ENCODE peak calls at places on chromosomes 1 and 21, in nine cellular contexts. D is lower leg skin, R is cardiac fibroblast, I is upper lobe of right lung, C is endothelial cell of umbilical vein, U is tibial nerve, Q is IMR-90, P is psoas muscle, V is choroid plexus epithelial cell. W is an unnamed sample.

GRCh38 chr1:115423776-115424175 is 85.7 kb upstream of the NGF start:
- DNase-seq in D (no peak), R (no peak), I (no peak), C (no peak), U (no peak), Q (peak), P (no peak), V (peak), W (no peak)

GRCh38 chr21:46264046-46264689 is 21.2 kb downstream of the MCM3AP start:
- DNase-seq in D (no peak), R (no peak), I (no peak), C (no peak), U (no peak), Q (no peak), P (no peak), V (no peak), W (no peak)

GRCh38 chr1:17632541-17633193 is 93.2 kb downstream of the ARHGEF10L start:
- DNase-seq in D (no peak), R (peak), I (no peak), C (no peak), U (no peak), Q (peak), P (no peak), V (peak), W (peak)

GRCh38 chr1:182235952-182236650 is 155.5 kb downstream of the GLUL start:
- DNase-seq in D (no peak), R (no peak), I (no peak), C (no peak), U (no peak), Q (peak), P (peak), V (no peak), W (no peak)

GRCh38 chr1:216531308-216532239 is 108.3 kb upstream of the USH2A start:
- DNase-seq in D (no peak), R (peak), I (no peak), C (no peak), U (no peak), Q (peak), P (no peak), V (peak), W (peak)

GRCh38 chr1:93844262-93845045 is 34.6 kb downstream of the DNTTIP2 start:
- DNase-seq in D (peak), R (peak), I (no peak), C (peak), U (no peak), Q (peak), P (no peak), V (peak), W (peak)

GRCh38 chr1:202282596-202283283 is 59.0 kb downstream of the UBE2T start:
- DNase-seq in D (no peak), R (no peak), I (no peak), C (no peak), U (no peak), Q (no peak), P (no peak), V (no peak), W (no peak)

GRCh38 chr1:100528861-100529260 is 9.1 kb upstream of the GPR88 start:
- DNase-seq in D (no peak), R (no peak), I (no peak), C (peak), U (no peak), Q (peak), P (no peak), V (peak), W (peak)

GRCh38 chr1:156146006-156146748 is 7.2 kb upstream of the SEMA4A start:
- DNase-seq in D (peak), R (peak), I (peak), C (peak), U (no peak), Q (peak), P (peak), V (peak), W (peak)

GRCh38 chr1:116260621-116261020 is 112.4 kb upstream of the ATP1A1 start:
- DNase-seq in D (no peak), R (no peak), I (no peak), C (no peak), U (no peak), Q (no peak), P (no peak), V (no peak), W (no peak)

GRCh38 chr1:212147581-212148033 is 112.1 kb downstream of the DTL start:
- DNase-seq in D (no peak), R (no peak), I (peak), C (no peak), U (no peak), Q (no peak), P (no peak), V (peak), W (no peak)

GRCh38 chr21:43836616-43837015 is 28.4 kb upstream of the AGPAT3 start:
- DNase-seq in D (no peak), R (no peak), I (no peak), C (no peak), U (no peak), Q (no peak), P (no peak), V (no peak), W (no peak)

GRCh38 chr1:8318436-8318835 is 522 bp downstream of the SLC45A1 start:
- DNase-seq in D (no peak), R (no peak), I (no peak), C (no peak), U (no peak), Q (no peak), P (no peak), V (no peak), W (no peak)

GRCh38 chr1:56248138-56248537 is 331.2 kb downstream of the PLPP3 start:
- DNase-seq in D (no peak), R (no peak), I (no peak), C (no peak), U (no peak), Q (no peak), P (no peak), V (no peak), W (no peak)

GRCh38 chr1:52482326-52483004 is 70.4 kb downstream of the TUT4 start:
- DNase-seq in D (no peak), R (no peak), I (no peak), C (no peak), U (no peak), Q (no peak), P (no peak), V (peak), W (peak)

GRCh38 chr1:59232209-59232608 is 64.7 kb upstream of the FGGY start:
- DNase-seq in D (no peak), R (no peak), I (no peak), C (no peak), U (no peak), Q (peak), P (no peak), V (no peak), W (peak)

GRCh38 chr21:32325706-32326105 is 27.1 kb downstream of the MRAP start:
- DNase-seq in D (no peak), R (no peak), I (no peak), C (no peak), U (no peak), Q (peak), P (no peak), V (no peak), W (no peak)

GRCh38 chr1:221816899-221817298 is 75.0 kb upstream of the DUSP10 start:
- DNase-seq in D (no peak), R (peak), I (no peak), C (no peak), U (no peak), Q (peak), P (no peak), V (peak), W (peak)

GRCh38 chr1:160411963-160412362 is 11.6 kb downstream of the VANGL2 start:
- DNase-seq in D (no peak), R (no peak), I (no peak), C (no peak), U (no peak), Q (no peak), P (no peak), V (no peak), W (no peak)

GRCh38 chr1:169608231-169608630 is 21.7 kb downstream of the SELP start:
- DNase-seq in D (no peak), R (no peak), I (no peak), C (no peak), U (no peak), Q (no peak), P (no peak), V (no peak), W (no peak)

GRCh38 chr21:21907271-21907670 is 909.1 kb downstream of the NCAM2 start:
- DNase-seq in D (no peak), R (no peak), I (no peak), C (no peak), U (no peak), Q (no peak), P (no peak), V (peak), W (no peak)

GRCh38 chr1:39877980-39878956 is 5.0 kb downstream of the TRIT1 start:
- DNase-seq in D (no peak), R (no peak), I (no peak), C (no peak), U (no peak), Q (no peak), P (no peak), V (no peak), W (no peak)

GRCh38 chr1:68962711-68963110 is 465.8 kb upstream of the DEPDC1 start:
- DNase-seq in D (no peak), R (no peak), I (no peak), C (no peak), U (no peak), Q (no peak), P (no peak), V (no peak), W (no peak)

GRCh38 chr21:15804247-15804985 is 74.6 kb downstream of the USP25 start:
- DNase-seq in D (no peak), R (no peak), I (no peak), C (no peak), U (no peak), Q (no peak), P (no peak), V (no peak), W (no peak)

GRCh38 chr1:3453891-3454810 is at the start of gene ARHGEF16:
- DNase-seq in D (no peak), R (peak), I (peak), C (peak), U (no peak), Q (peak), P (peak), V (peak), W (peak)

GRCh38 chr1:222165625-222166024 is 382.3 kb downstream of the HHIPL2 start:
- DNase-seq in D (no peak), R (no peak), I (no peak), C (no peak), U (no peak), Q (no peak), P (no peak), V (peak), W (no peak)

GRCh38 chr1:204319462-204319861 is 40.3 kb downstream of the PLEKHA6 start:
- DNase-seq in D (no peak), R (peak), I (no peak), C (peak), U (no peak), Q (peak), P (no peak), V (peak), W (peak)

GRCh38 chr1:176374967-176375569 is 87.9 kb upstream of the PAPPA2 start:
- DNase-seq in D (peak), R (peak), I (peak), C (peak), U (peak), Q (peak), P (peak), V (peak), W (peak)

GRCh38 chr1:243582321-243582720 is 267.7 kb downstream of the AKT3 start:
- DNase-seq in D (no peak), R (peak), I (no peak), C (peak), U (no peak), Q (peak), P (no peak), V (peak), W (peak)

GRCh38 chr1:16375521-16376359 is 8.7 kb downstream of the SZRD1 start:
- DNase-seq in D (no peak), R (peak), I (no peak), C (peak), U (no peak), Q (peak), P (no peak), V (peak), W (peak)

GRCh38 chr1:211340622-211341487 is 14.2 kb downstream of the TRAF5 start:
- DNase-seq in D (no peak), R (no peak), I (no peak), C (no peak), U (no peak), Q (no peak), P (no peak), V (no peak), W (no peak)

GRCh38 chr1:89953072-89953626 is 41.8 kb upstream of the ZNF326 start:
- DNase-seq in D (peak), R (peak), I (no peak), C (peak), U (no peak), Q (peak), P (no peak), V (peak), W (peak)

GRCh38 chr1:30908446-30908885 is at the start of gene SDC3:
- DNase-seq in D (no peak), R (no peak), I (peak), C (no peak), U (no peak), Q (no peak), P (no peak), V (no peak), W (peak)

GRCh38 chr1:110056284-110056680 is 14.2 kb downstream of the ALX3 start:
- DNase-seq in D (no peak), R (peak), I (no peak), C (no peak), U (no peak), Q (no peak), P (no peak), V (no peak), W (no peak)

GRCh38 chr1:206706298-206706791 is 21.6 kb downstream of the MAPKAPK2 start:
- DNase-seq in D (no peak), R (peak), I (peak), C (no peak), U (no peak), Q (peak), P (peak), V (peak), W (peak)

GRCh38 chr1:33347650-33347992 is 26.7 kb upstream of the A3GALT2 start:
- DNase-seq in D (peak), R (peak), I (no peak), C (peak), U (no peak), Q (peak), P (peak), V (peak), W (peak)

GRCh38 chr1:203627819-203628184 is 1.2 kb downstream of the ATP2B4 start:
- DNase-seq in D (no peak), R (peak), I (no peak), C (peak), U (no peak), Q (no peak), P (no peak), V (peak), W (no peak)

GRCh38 chr1:65813956-65814355 is 21.3 kb downstream of the PDE4B start:
- DNase-seq in D (no peak), R (peak), I (no peak), C (no peak), U (no peak), Q (peak), P (no peak), V (no peak), W (no peak)

GRCh38 chr1:46819335-46819734 is 20.5 kb downstream of the CYP4B1 start:
- DNase-seq in D (no peak), R (no peak), I (no peak), C (no peak), U (no peak), Q (no peak), P (no peak), V (no peak), W (no peak)

GRCh38 chr1:46820076-46820475 is 21.2 kb downstream of the CYP4B1 start:
- DNase-seq in D (no peak), R (no peak), I (no peak), C (no peak), U (no peak), Q (no peak), P (no peak), V (no peak), W (no peak)

GRCh38 chr1:46822248-46822826 is 23.5 kb downstream of the CYP4B1 start:
- DNase-seq in D (no peak), R (no peak), I (no peak), C (no peak), U (no peak), Q (no peak), P (no peak), V (no peak), W (no peak)

GRCh38 chr1:46818591-46818990 is 19.7 kb downstream of the CYP4B1 start:
- DNase-seq in D (no peak), R (no peak), I (no peak), C (no peak), U (no peak), Q (no peak), P (no peak), V (no peak), W (no peak)

GRCh38 chr1:46820560-46821060 is 21.8 kb downstream of the CYP4B1 start:
- DNase-seq in D (no peak), R (no peak), I (no peak), C (no peak), U (no peak), Q (no peak), P (peak), V (no peak), W (no peak)
- H3K4me3 ChIP-seq in D (no peak), R (no peak), I (no peak), C (no peak), U (no peak), Q (no peak), P (no peak), V (no peak), W (no peak)

DNA sequence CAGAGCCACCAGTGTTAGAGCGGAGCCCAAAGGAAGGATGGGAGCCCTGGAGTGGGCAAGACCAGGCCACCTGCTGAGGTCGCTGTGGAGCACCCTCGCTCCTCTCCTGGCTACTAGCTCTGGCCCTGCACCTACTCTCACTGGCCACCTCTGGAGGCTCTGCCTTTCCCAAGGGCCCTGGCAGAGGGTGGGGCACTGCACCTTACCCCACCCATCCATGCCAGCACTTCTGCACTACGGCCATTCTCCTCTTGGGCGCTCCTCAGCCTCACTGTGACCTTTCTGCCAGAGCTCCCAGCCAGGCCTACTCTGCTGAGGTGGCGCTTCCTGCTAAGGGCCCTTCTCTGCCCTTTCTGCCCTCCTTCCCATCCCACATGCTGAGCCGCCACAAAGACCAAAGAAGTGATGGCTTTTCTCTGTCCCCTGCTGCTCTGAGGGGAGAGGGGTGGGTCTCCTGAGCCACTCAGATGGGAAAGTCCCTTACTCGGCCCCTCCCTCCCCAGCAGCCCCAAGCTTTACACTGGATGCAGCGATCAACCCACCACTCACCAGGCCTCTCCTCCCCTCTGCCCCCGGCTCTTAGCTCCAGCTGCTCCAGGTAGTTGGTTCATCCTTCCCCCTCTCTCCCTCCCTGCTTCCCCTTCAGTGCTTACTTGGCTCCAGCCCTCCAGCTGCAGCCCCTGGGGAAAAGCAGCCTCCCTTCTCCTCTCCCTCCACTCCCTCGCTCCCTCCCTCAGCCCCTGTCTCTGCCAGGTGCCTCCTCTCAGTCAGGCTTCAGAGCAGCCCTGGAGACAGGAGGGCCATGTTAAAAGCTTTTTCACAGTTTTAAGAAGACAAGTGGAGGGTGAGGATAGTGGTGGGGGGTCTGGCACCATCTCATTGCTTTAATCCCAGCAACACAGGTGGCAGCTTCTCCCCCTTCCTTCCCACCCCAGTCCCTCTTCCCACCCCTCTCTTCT is 14.8 kb upstream of the TMEM222 start:
- DNase-seq in D (no peak), R (no peak), I (peak), C (no peak), U (no peak), Q (no peak), P (no peak), V (peak), W (no peak)
- TF ChIP-seq CTCF in D (no peak), R (no peak), I (no peak), C (peak), U (no peak), Q (no peak), P (no peak), V (peak), W (no peak)

GRCh38 chr1:1615256-1616044 is at the start of gene MIB2:
- DNase-seq in D (peak), R (peak), I (peak), C (peak), U (peak), Q (peak), P (peak), V (peak), W (peak)

GRCh38 chr1:1614204-1614953 is 921 bp upstream of the MIB2 start:
- DNase-seq in D (no peak), R (peak), I (peak), C (no peak), U (no peak), Q (peak), P (peak), V (peak), W (peak)

GRCh38 chr1:1614954-1615255 is 395 bp upstream of the MIB2 start:
- DNase-seq in D (no peak), R (no peak), I (no peak), C (no peak), U (no peak), Q (no peak), P (no peak), V (no peak), W (no peak)

GRCh38 chr1:1610796-1611597 is 4.3 kb upstream of the MIB2 start:
- DNase-seq in D (no peak), R (peak), I (peak), C (no peak), U (no peak), Q (no peak), P (no peak), V (peak), W (peak)

DNA sequence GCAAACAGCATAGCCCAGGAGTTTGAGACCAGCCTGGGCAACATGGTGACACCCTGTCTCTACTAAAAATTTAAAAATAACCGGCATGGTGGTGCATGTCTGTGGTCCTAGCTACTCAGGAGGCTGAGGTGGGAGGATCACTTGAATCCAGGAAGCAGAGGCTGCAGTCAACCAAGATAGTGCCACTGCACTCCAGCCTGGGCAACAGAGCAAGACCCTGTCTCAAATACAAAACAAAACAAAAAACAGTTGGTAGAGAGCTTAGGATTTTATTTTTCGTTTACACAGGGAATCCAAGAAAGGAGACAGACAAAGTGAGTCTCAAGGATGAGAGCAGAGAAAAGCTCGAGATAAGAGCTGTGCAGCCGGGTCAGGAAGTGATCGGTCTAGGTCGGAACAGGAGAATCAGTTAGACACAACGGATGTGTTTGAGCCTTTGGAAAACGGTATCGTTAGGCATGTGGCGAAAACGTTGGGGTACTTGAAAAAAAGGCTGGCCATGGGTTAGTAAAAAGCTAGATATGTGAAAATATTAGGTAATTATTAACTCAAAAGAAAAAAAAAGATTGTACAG is 1.7 kb upstream of the MIB2 start:
- DNase-seq in D (no peak), R (no peak), I (no peak), C (no peak), U (no peak), Q (no peak), P (no peak), V (no peak), W (no peak)
- H3K4me3 ChIP-seq in D (no peak), R (peak), I (peak), C (no peak), U (peak), Q (peak), P (peak), V (peak), W (peak)

GRCh38 chr1:207711285-207711684 is 40.6 kb upstream of the CD46 start:
- DNase-seq in D (no peak), R (peak), I (no peak), C (peak), U (no peak), Q (peak), P (no peak), V (peak), W (peak)
- TF ChIP-seq CTCF in D (no peak), R (no peak), I (no peak), C (no peak), U (no peak), Q (no peak), P (no peak), V (peak), W (no peak)

GRCh38 chr1:165762725-165763124 is 5.9 kb downstream of the TMCO1 start:
- DNase-seq in D (no peak), R (no peak), I (no peak), C (no peak), U (no peak), Q (no peak), P (no peak), V (no peak), W (no peak)
- H3K4me3 ChIP-seq in D (no peak), R (no peak), I (no peak), C (no peak), U (no peak), Q (no peak), P (no peak), V (no peak), W (no peak)

GRCh38 chr21:42308914-42309752 is 6.1 kb downstream of the TFF3 start:
- DNase-seq in D (no peak), R (no peak), I (no peak), C (no peak), U (no peak), Q (no peak), P (no peak), V (no peak), W (no peak)
- TF ChIP-seq CTCF in D (no peak), R (no peak), I (no peak), C (no peak), U (no peak), Q (no peak), P (no peak), V (no peak), W (no peak)

W was measured in fibroblast of pulmonary artery.